ENCODE peak calls at places on chromosome 15, in ten cellular contexts. One of them, this sample, is unnamed.
A peak's percentile ranks its signal among the peaks of the same experiment; 100 is the strongest.

GRCh38 chr15:30978328-30978727 is 13.1 kb downstream of the MTMR10 start:
- DNase-seq in GM23248: no peak
- DNase-seq in stimulated activated naive B cell treated with anti-CD40 and anti-IgM and Interleukin-4, amounts not matched to agents 10 μg/mL and 1 μg/mL and 100 μg/mL, for 72 hours: no peak
- DNase-seq in stimulated activated CD4-positive, alpha-beta T cell treated with anti-CD3 and anti-CD28 coated beads, Interleukin-12 subunit alpha, Interleukin-12 subunit beta, amount 100 ng/mL, for 4 hours: no peak
- DNase-seq in astrocyte of the spinal cord: no peak
- DNase-seq in AG10803: no peak
- DNase-seq in adrenal gland: no peak
- DNase-seq in fibroblast of lung: no peak
- DNase-seq in heart left ventricle: no peak
- DNase-seq in NCI-H1105: no peak
- DNase-seq in this sample: no peak

GRCh38 chr15:84151205-84151931 is 84.2 kb upstream of the GOLGA6L4 start:
- DNase-seq in astrocyte of the spinal cord: peak; percentile 9
- DNase-seq in stimulated activated naive B cell treated with anti-CD40 and anti-IgM and Interleukin-4, amounts not matched to agents 10 μg/mL and 1 μg/mL and 100 μg/mL, for 72 hours: no peak
- DNase-seq in AG10803: peak; percentile 2
- DNase-seq in fibroblast of lung: peak; percentile 43
- DNase-seq in adrenal gland: no peak
- DNase-seq in GM23248: no peak
- DNase-seq in stimulated activated CD4-positive, alpha-beta T cell treated with anti-CD3 and anti-CD28 coated beads, Interleukin-12 subunit alpha, Interleukin-12 subunit beta, amount 100 ng/mL, for 4 hours: no peak
- DNase-seq in heart left ventricle: no peak
- DNase-seq in NCI-H1105: no peak
- DNase-seq in this sample: no peak

GRCh38 chr15:39624806-39625205 is 43.9 kb downstream of the THBS1 start:
- DNase-seq in NCI-H1105: no peak
- DNase-seq in stimulated activated CD4-positive, alpha-beta T cell treated with anti-CD3 and anti-CD28 coated beads, Interleukin-12 subunit alpha, Interleukin-12 subunit beta, amount 100 ng/mL, for 4 hours: peak; percentile 8
- DNase-seq in AG10803: peak; percentile 92
- DNase-seq in astrocyte of the spinal cord: peak; percentile 91
- DNase-seq in GM23248: peak; percentile 94
- DNase-seq in stimulated activated naive B cell treated with anti-CD40 and anti-IgM and Interleukin-4, amounts not matched to agents 10 μg/mL and 1 μg/mL and 100 μg/mL, for 72 hours: peak; percentile 15
- DNase-seq in adrenal gland: peak; percentile 34
- DNase-seq in heart left ventricle: peak; percentile 62
- DNase-seq in fibroblast of lung: peak; percentile 93
- DNase-seq in this sample: peak; percentile 55

GRCh38 chr15:63971427-63971805 is 74.9 kb downstream of the DAPK2 start:
- DNase-seq in stimulated activated naive B cell treated with anti-CD40 and anti-IgM and Interleukin-4, amounts not matched to agents 10 μg/mL and 1 μg/mL and 100 μg/mL, for 72 hours: no peak
- DNase-seq in fibroblast of lung: no peak
- DNase-seq in adrenal gland: no peak
- DNase-seq in AG10803: no peak
- DNase-seq in NCI-H1105: no peak
- DNase-seq in stimulated activated CD4-positive, alpha-beta T cell treated with anti-CD3 and anti-CD28 coated beads, Interleukin-12 subunit alpha, Interleukin-12 subunit beta, amount 100 ng/mL, for 4 hours: peak; percentile 29
- DNase-seq in astrocyte of the spinal cord: no peak
- DNase-seq in heart left ventricle: no peak
- DNase-seq in GM23248: no peak
- DNase-seq in this sample: no peak

GRCh38 chr15:75687486-75688277 is 25.0 kb downstream of the CSPG4 start:
- DNase-seq in GM23248: no peak
- DNase-seq in AG10803: no peak
- DNase-seq in NCI-H1105: no peak
- DNase-seq in stimulated activated naive B cell treated with anti-CD40 and anti-IgM and Interleukin-4, amounts not matched to agents 10 μg/mL and 1 μg/mL and 100 μg/mL, for 72 hours: no peak
- DNase-seq in adrenal gland: no peak
- DNase-seq in heart left ventricle: no peak
- DNase-seq in fibroblast of lung: no peak
- DNase-seq in astrocyte of the spinal cord: no peak
- DNase-seq in stimulated activated CD4-positive, alpha-beta T cell treated with anti-CD3 and anti-CD28 coated beads, Interleukin-12 subunit alpha, Interleukin-12 subunit beta, amount 100 ng/mL, for 4 hours: no peak
- DNase-seq in this sample: no peak

GRCh38 chr15:56804908-56805307 is 71.6 kb upstream of the ZNF280D start:
- DNase-seq in astrocyte of the spinal cord: peak; percentile 41
- DNase-seq in stimulated activated CD4-positive, alpha-beta T cell treated with anti-CD3 and anti-CD28 coated beads, Interleukin-12 subunit alpha, Interleukin-12 subunit beta, amount 100 ng/mL, for 4 hours: no peak
- DNase-seq in NCI-H1105: no peak
- DNase-seq in adrenal gland: no peak
- DNase-seq in heart left ventricle: no peak
- DNase-seq in AG10803: peak; percentile 48
- DNase-seq in GM23248: peak; percentile 45
- DNase-seq in fibroblast of lung: peak; percentile 54
- DNase-seq in stimulated activated naive B cell treated with anti-CD40 and anti-IgM and Interleukin-4, amounts not matched to agents 10 μg/mL and 1 μg/mL and 100 μg/mL, for 72 hours: no peak
- DNase-seq in this sample: no peak

GRCh38 chr15:48695088-48695834 is 49.8 kb upstream of the FBN1 start:
- DNase-seq in astrocyte of the spinal cord: peak; percentile 96
- DNase-seq in heart left ventricle: no peak
- DNase-seq in stimulated activated naive B cell treated with anti-CD40 and anti-IgM and Interleukin-4, amounts not matched to agents 10 μg/mL and 1 μg/mL and 100 μg/mL, for 72 hours: no peak
- DNase-seq in adrenal gland: no peak
- DNase-seq in AG10803: peak; percentile 97
- DNase-seq in NCI-H1105: no peak
- DNase-seq in stimulated activated CD4-positive, alpha-beta T cell treated with anti-CD3 and anti-CD28 coated beads, Interleukin-12 subunit alpha, Interleukin-12 subunit beta, amount 100 ng/mL, for 4 hours: no peak
- DNase-seq in fibroblast of lung: peak; percentile 98
- DNase-seq in GM23248: peak; percentile 91
- DNase-seq in this sample: no peak

GRCh38 chr15:93413745-93414144 is 324.7 kb upstream of the RGMA start:
- DNase-seq in stimulated activated naive B cell treated with anti-CD40 and anti-IgM and Interleukin-4, amounts not matched to agents 10 μg/mL and 1 μg/mL and 100 μg/mL, for 72 hours: no peak
- DNase-seq in adrenal gland: no peak
- DNase-seq in GM23248: no peak
- DNase-seq in heart left ventricle: no peak
- DNase-seq in AG10803: no peak
- DNase-seq in NCI-H1105: no peak
- DNase-seq in fibroblast of lung: no peak
- DNase-seq in stimulated activated CD4-positive, alpha-beta T cell treated with anti-CD3 and anti-CD28 coated beads, Interleukin-12 subunit alpha, Interleukin-12 subunit beta, amount 100 ng/mL, for 4 hours: no peak
- DNase-seq in astrocyte of the spinal cord: no peak
- DNase-seq in this sample: no peak

GRCh38 chr15:51203797-51204196 is 109.1 kb upstream of the TNFAIP8L3 start:
- DNase-seq in heart left ventricle: no peak
- DNase-seq in fibroblast of lung: peak; percentile 74
- DNase-seq in GM23248: peak; percentile 96
- DNase-seq in AG10803: peak; percentile 95
- DNase-seq in NCI-H1105: no peak
- DNase-seq in adrenal gland: no peak
- DNase-seq in stimulated activated CD4-positive, alpha-beta T cell treated with anti-CD3 and anti-CD28 coated beads, Interleukin-12 subunit alpha, Interleukin-12 subunit beta, amount 100 ng/mL, for 4 hours: no peak
- DNase-seq in astrocyte of the spinal cord: peak; percentile 64
- DNase-seq in stimulated activated naive B cell treated with anti-CD40 and anti-IgM and Interleukin-4, amounts not matched to agents 10 μg/mL and 1 μg/mL and 100 μg/mL, for 72 hours: no peak
- DNase-seq in this sample: no peak

GRCh38 chr15:68791431-68792283 is 29.0 kb downstream of the ANP32A start:
- DNase-seq in heart left ventricle: no peak
- DNase-seq in adrenal gland: no peak
- DNase-seq in astrocyte of the spinal cord: no peak
- DNase-seq in stimulated activated CD4-positive, alpha-beta T cell treated with anti-CD3 and anti-CD28 coated beads, Interleukin-12 subunit alpha, Interleukin-12 subunit beta, amount 100 ng/mL, for 4 hours: peak; percentile 30
- DNase-seq in NCI-H1105: no peak
- DNase-seq in fibroblast of lung: no peak
- DNase-seq in GM23248: no peak
- DNase-seq in stimulated activated naive B cell treated with anti-CD40 and anti-IgM and Interleukin-4, amounts not matched to agents 10 μg/mL and 1 μg/mL and 100 μg/mL, for 72 hours: peak; percentile 76
- DNase-seq in AG10803: no peak
- DNase-seq in this sample: no peak

GRCh38 chr15:71316911-71317310 is 201.6 kb downstream of the THSD4 start:
- DNase-seq in adrenal gland: no peak
- DNase-seq in stimulated activated naive B cell treated with anti-CD40 and anti-IgM and Interleukin-4, amounts not matched to agents 10 μg/mL and 1 μg/mL and 100 μg/mL, for 72 hours: no peak
- DNase-seq in heart left ventricle: no peak
- DNase-seq in fibroblast of lung: no peak
- DNase-seq in NCI-H1105: no peak
- DNase-seq in AG10803: no peak
- DNase-seq in GM23248: no peak
- DNase-seq in stimulated activated CD4-positive, alpha-beta T cell treated with anti-CD3 and anti-CD28 coated beads, Interleukin-12 subunit alpha, Interleukin-12 subunit beta, amount 100 ng/mL, for 4 hours: no peak
- DNase-seq in astrocyte of the spinal cord: no peak
- DNase-seq in this sample: no peak

GRCh38 chr15:96860746-96861145 is 530.2 kb downstream of the NR2F2 start:
- DNase-seq in AG10803: no peak
- DNase-seq in adrenal gland: no peak
- DNase-seq in heart left ventricle: no peak
- DNase-seq in NCI-H1105: no peak
- DNase-seq in stimulated activated naive B cell treated with anti-CD40 and anti-IgM and Interleukin-4, amounts not matched to agents 10 μg/mL and 1 μg/mL and 100 μg/mL, for 72 hours: no peak
- DNase-seq in fibroblast of lung: no peak
- DNase-seq in astrocyte of the spinal cord: no peak
- DNase-seq in stimulated activated CD4-positive, alpha-beta T cell treated with anti-CD3 and anti-CD28 coated beads, Interleukin-12 subunit alpha, Interleukin-12 subunit beta, amount 100 ng/mL, for 4 hours: no peak
- DNase-seq in GM23248: no peak
- DNase-seq in this sample: no peak

GRCh38 chr15:68704496-68705021 is 116.1 kb downstream of the ANP32A start:
- DNase-seq in GM23248: peak; percentile 14
- DNase-seq in stimulated activated naive B cell treated with anti-CD40 and anti-IgM and Interleukin-4, amounts not matched to agents 10 μg/mL and 1 μg/mL and 100 μg/mL, for 72 hours: no peak
- DNase-seq in stimulated activated CD4-positive, alpha-beta T cell treated with anti-CD3 and anti-CD28 coated beads, Interleukin-12 subunit alpha, Interleukin-12 subunit beta, amount 100 ng/mL, for 4 hours: no peak
- DNase-seq in AG10803: no peak
- DNase-seq in heart left ventricle: peak; percentile 79
- DNase-seq in NCI-H1105: no peak
- DNase-seq in astrocyte of the spinal cord: no peak
- DNase-seq in fibroblast of lung: peak; percentile 27
- DNase-seq in adrenal gland: no peak
- DNase-seq in this sample: no peak

GRCh38 chr15:80251505-80252280 is at the start of gene CTXND1:
- DNase-seq in stimulated activated CD4-positive, alpha-beta T cell treated with anti-CD3 and anti-CD28 coated beads, Interleukin-12 subunit alpha, Interleukin-12 subunit beta, amount 100 ng/mL, for 4 hours: no peak
- DNase-seq in heart left ventricle: no peak
- DNase-seq in AG10803: no peak
- DNase-seq in NCI-H1105: no peak
- DNase-seq in astrocyte of the spinal cord: no peak
- DNase-seq in fibroblast of lung: no peak
- DNase-seq in stimulated activated naive B cell treated with anti-CD40 and anti-IgM and Interleukin-4, amounts not matched to agents 10 μg/mL and 1 μg/mL and 100 μg/mL, for 72 hours: no peak
- DNase-seq in GM23248: peak; percentile 20
- DNase-seq in adrenal gland: peak; percentile 22
- DNase-seq in this sample: no peak

GRCh38 chr15:28935316-28935715 is 49.5 kb downstream of the APBA2 start:
- DNase-seq in heart left ventricle: no peak
- DNase-seq in adrenal gland: no peak
- DNase-seq in astrocyte of the spinal cord: no peak
- DNase-seq in GM23248: peak; percentile 6
- DNase-seq in NCI-H1105: no peak
- DNase-seq in stimulated activated naive B cell treated with anti-CD40 and anti-IgM and Interleukin-4, amounts not matched to agents 10 μg/mL and 1 μg/mL and 100 μg/mL, for 72 hours: no peak
- DNase-seq in stimulated activated CD4-positive, alpha-beta T cell treated with anti-CD3 and anti-CD28 coated beads, Interleukin-12 subunit alpha, Interleukin-12 subunit beta, amount 100 ng/mL, for 4 hours: peak; percentile 24
- DNase-seq in AG10803: no peak
- DNase-seq in fibroblast of lung: no peak
- DNase-seq in this sample: no peak

This sample was measured in left lung.